ENCODE peak calls at places on chromosomes 1 and 21, in nine cellular contexts. One of them, this sample, is unnamed.

GRCh38 chr1:205358579-205358978 is 1.9 kb upstream of the KLHDC8A start:
- DNase-seq in A549: no peak
- DNase-seq in HCT116: no peak
- DNase-seq in stomach: no peak
- DNase-seq in tibial nerve: no peak
- DNase-seq in IMR-90: no peak
- DNase-seq in ovary: no peak
- DNase-seq in adrenal gland: no peak
- DNase-seq in transverse colon: no peak
- DNase-seq in this sample: no peak

GRCh38 chr1:17248781-17249180 is at the start of gene PADI3:
- DNase-seq in A549: no peak
- DNase-seq in HCT116: no peak
- DNase-seq in stomach: no peak
- DNase-seq in tibial nerve: no peak
- DNase-seq in IMR-90: no peak
- DNase-seq in ovary: no peak
- DNase-seq in adrenal gland: no peak
- DNase-seq in transverse colon: no peak
- DNase-seq in this sample: no peak

GRCh38 chr1:19877821-19878636 is 4.2 kb upstream of the OTUD3 start:
- DNase-seq in A549: no peak
- DNase-seq in HCT116: no peak
- DNase-seq in stomach: peak
- DNase-seq in tibial nerve: no peak
- DNase-seq in IMR-90: no peak
- DNase-seq in ovary: no peak
- DNase-seq in adrenal gland: no peak
- DNase-seq in transverse colon: peak
- DNase-seq in this sample: peak

GRCh38 chr1:110672001-110672752 is 2.6 kb downstream of the KCNA3 start:
- DNase-seq in A549: no peak
- DNase-seq in HCT116: no peak
- DNase-seq in stomach: no peak
- DNase-seq in tibial nerve: no peak
- DNase-seq in IMR-90: peak
- DNase-seq in ovary: peak
- DNase-seq in adrenal gland: no peak
- DNase-seq in transverse colon: peak
- DNase-seq in this sample: no peak

GRCh38 chr21:15363921-15364320 is 299.1 kb upstream of the NRIP1 start:
- DNase-seq in A549: no peak
- DNase-seq in HCT116: no peak
- DNase-seq in stomach: no peak
- DNase-seq in tibial nerve: no peak
- DNase-seq in IMR-90: no peak
- DNase-seq in ovary: no peak
- DNase-seq in adrenal gland: no peak
- DNase-seq in transverse colon: no peak
- DNase-seq in this sample: no peak

GRCh38 chr1:156152628-156153027 is 757 bp upstream of the SEMA4A start:
- DNase-seq in A549: no peak
- DNase-seq in HCT116: no peak
- DNase-seq in stomach: no peak
- DNase-seq in tibial nerve: no peak
- DNase-seq in IMR-90: no peak
- DNase-seq in ovary: no peak
- DNase-seq in adrenal gland: no peak
- DNase-seq in transverse colon: no peak
- DNase-seq in this sample: no peak

GRCh38 chr1:81699234-81699633 is 101.5 kb upstream of the ADGRL2 start:
- DNase-seq in A549: no peak
- DNase-seq in HCT116: no peak
- DNase-seq in stomach: no peak
- DNase-seq in tibial nerve: no peak
- DNase-seq in IMR-90: peak
- DNase-seq in ovary: no peak
- DNase-seq in adrenal gland: no peak
- DNase-seq in transverse colon: no peak
- DNase-seq in this sample: no peak

GRCh38 chr1:202807926-202808757 is at the start of gene KDM5B:
- DNase-seq in A549: peak
- DNase-seq in HCT116: peak
- DNase-seq in stomach: peak
- DNase-seq in tibial nerve: peak
- DNase-seq in IMR-90: peak
- DNase-seq in ovary: peak
- DNase-seq in adrenal gland: peak
- DNase-seq in transverse colon: peak
- DNase-seq in this sample: peak

GRCh38 chr1:153944005-153944821 is 2.3 kb downstream of the DENND4B start:
- DNase-seq in A549: no peak
- DNase-seq in HCT116: no peak
- DNase-seq in stomach: no peak
- DNase-seq in tibial nerve: no peak
- DNase-seq in IMR-90: no peak
- DNase-seq in ovary: no peak
- DNase-seq in adrenal gland: no peak
- DNase-seq in transverse colon: no peak
- DNase-seq in this sample: no peak

GRCh38 chr1:54046671-54047383 is 6.2 kb downstream of the TMEM59 start:
- DNase-seq in A549: no peak
- DNase-seq in HCT116: no peak
- DNase-seq in stomach: no peak
- DNase-seq in tibial nerve: no peak
- DNase-seq in IMR-90: peak
- DNase-seq in ovary: no peak
- DNase-seq in adrenal gland: no peak
- DNase-seq in transverse colon: no peak
- DNase-seq in this sample: no peak

GRCh38 chr21:29238052-29238966 is 60.4 kb upstream of the BACH1 start:
- DNase-seq in A549: no peak
- DNase-seq in HCT116: no peak
- DNase-seq in stomach: no peak
- DNase-seq in tibial nerve: no peak
- DNase-seq in IMR-90: peak
- DNase-seq in ovary: no peak
- DNase-seq in adrenal gland: no peak
- DNase-seq in transverse colon: no peak
- DNase-seq in this sample: no peak

GRCh38 chr1:117967472-117967871 is 37.9 kb downstream of the WDR3 start:
- DNase-seq in A549: no peak
- DNase-seq in HCT116: no peak
- DNase-seq in stomach: no peak
- DNase-seq in tibial nerve: no peak
- DNase-seq in IMR-90: peak
- DNase-seq in ovary: no peak
- DNase-seq in adrenal gland: no peak
- DNase-seq in transverse colon: no peak
- DNase-seq in this sample: no peak

GRCh38 chr1:32240140-32240951 is 6.7 kb upstream of the FAM167B start:
- DNase-seq in A549: peak
- DNase-seq in HCT116: peak
- DNase-seq in stomach: peak
- DNase-seq in tibial nerve: peak
- DNase-seq in IMR-90: peak
- DNase-seq in ovary: peak
- DNase-seq in adrenal gland: peak
- DNase-seq in transverse colon: peak
- DNase-seq in this sample: peak
- TF ChIP-seq POLR2A in A549: peak
- TF ChIP-seq POLR2A in HCT116: peak
- TF ChIP-seq POLR2A in stomach: peak
- TF ChIP-seq POLR2A in tibial nerve: no peak
- TF ChIP-seq POLR2A in IMR-90: peak
- TF ChIP-seq POLR2A in ovary: peak
- TF ChIP-seq POLR2A in adrenal gland: peak
- TF ChIP-seq POLR2A in transverse colon: peak
- TF ChIP-seq POLR2A in this sample: peak

GRCh38 chr1:248136811-248137210 is 8.1 kb upstream of the OR2M5 start:
- DNase-seq in A549: no peak
- DNase-seq in HCT116: no peak
- DNase-seq in stomach: no peak
- DNase-seq in tibial nerve: no peak
- DNase-seq in IMR-90: no peak
- DNase-seq in ovary: no peak
- DNase-seq in adrenal gland: no peak
- DNase-seq in transverse colon: no peak
- DNase-seq in this sample: no peak
- H3K4me3 ChIP-seq in A549: no peak
- H3K4me3 ChIP-seq in HCT116: no peak
- H3K4me3 ChIP-seq in stomach: no peak
- H3K4me3 ChIP-seq in tibial nerve: no peak
- H3K4me3 ChIP-seq in IMR-90: no peak
- H3K4me3 ChIP-seq in ovary: no peak
- H3K4me3 ChIP-seq in adrenal gland: no peak
- H3K4me3 ChIP-seq in transverse colon: no peak
- H3K4me3 ChIP-seq in this sample: no peak

GRCh38 chr21:35204125-35204524 is 155.0 kb upstream of the RUNX1 start:
- DNase-seq in A549: no peak
- DNase-seq in HCT116: no peak
- DNase-seq in stomach: no peak
- DNase-seq in tibial nerve: no peak
- DNase-seq in IMR-90: peak
- DNase-seq in ovary: no peak
- DNase-seq in adrenal gland: no peak
- DNase-seq in transverse colon: no peak
- DNase-seq in this sample: no peak
- H3K27ac ChIP-seq in A549: no peak
- H3K27ac ChIP-seq in HCT116: no peak
- H3K27ac ChIP-seq in stomach: peak
- H3K27ac ChIP-seq in tibial nerve: peak
- H3K27ac ChIP-seq in IMR-90: peak
- H3K27ac ChIP-seq in ovary: peak
- H3K27ac ChIP-seq in adrenal gland: no peak
- H3K27ac ChIP-seq in transverse colon: peak
- H3K27ac ChIP-seq in this sample: peak

DNA sequence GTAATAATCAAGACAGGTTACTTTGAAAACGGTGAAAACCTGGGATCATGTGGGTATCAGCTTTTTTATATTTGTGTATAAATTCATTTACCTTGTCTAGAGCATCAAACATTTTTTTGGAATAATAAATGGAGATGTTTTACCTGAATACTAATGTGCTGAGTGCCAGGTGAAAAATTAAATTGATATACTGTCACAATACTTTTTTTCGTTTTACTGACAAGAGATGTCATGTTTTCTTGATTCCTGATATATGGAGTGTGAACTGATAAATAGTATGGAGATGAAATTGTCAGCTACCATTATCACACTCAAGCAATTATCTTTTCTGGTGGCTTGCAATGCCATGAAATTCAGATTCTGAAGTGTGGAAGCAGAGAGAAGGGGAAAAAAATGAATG is 47.2 kb upstream of the ZRANB2 start:
- DNase-seq in A549: no peak
- DNase-seq in HCT116: no peak
- DNase-seq in stomach: no peak
- DNase-seq in tibial nerve: no peak
- DNase-seq in IMR-90: no peak
- DNase-seq in ovary: no peak
- DNase-seq in adrenal gland: no peak
- DNase-seq in transverse colon: no peak
- DNase-seq in this sample: no peak
- TF ChIP-seq POLR2A in A549: no peak
- TF ChIP-seq POLR2A in HCT116: no peak
- TF ChIP-seq POLR2A in stomach: no peak
- TF ChIP-seq POLR2A in tibial nerve: no peak
- TF ChIP-seq POLR2A in IMR-90: no peak
- TF ChIP-seq POLR2A in ovary: no peak
- TF ChIP-seq POLR2A in adrenal gland: no peak
- TF ChIP-seq POLR2A in transverse colon: no peak
- TF ChIP-seq POLR2A in this sample: no peak

DNA sequence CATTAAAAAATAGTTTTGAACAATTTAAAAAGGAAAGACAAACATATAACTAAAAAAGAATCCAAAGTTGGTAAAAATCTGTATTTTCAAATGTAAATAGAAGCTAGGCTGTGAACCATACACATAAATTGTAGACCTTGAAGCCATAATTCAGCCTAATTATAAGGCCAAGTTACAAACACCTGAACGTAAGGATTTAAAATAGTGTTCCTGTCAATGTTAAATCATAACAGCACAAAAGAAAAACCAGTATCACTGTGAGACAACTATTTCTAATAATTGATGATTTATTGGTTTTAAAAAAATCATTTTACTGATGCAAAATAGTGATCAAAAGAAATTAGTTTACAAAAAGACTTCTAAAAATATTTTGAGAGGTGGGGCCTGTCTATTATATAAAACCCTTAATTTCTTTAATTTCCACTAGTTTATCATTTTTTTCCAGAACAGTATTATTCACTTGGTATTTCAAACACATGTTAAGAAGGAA is 4.4 kb downstream of the IRF2BP2 start:
- DNase-seq in A549: no peak
- DNase-seq in HCT116: no peak
- DNase-seq in stomach: no peak
- DNase-seq in tibial nerve: no peak
- DNase-seq in IMR-90: no peak
- DNase-seq in ovary: no peak
- DNase-seq in adrenal gland: no peak
- DNase-seq in transverse colon: no peak
- DNase-seq in this sample: no peak
- H3K4me3 ChIP-seq in A549: peak
- H3K4me3 ChIP-seq in HCT116: no peak
- H3K4me3 ChIP-seq in stomach: peak
- H3K4me3 ChIP-seq in tibial nerve: peak
- H3K4me3 ChIP-seq in IMR-90: peak
- H3K4me3 ChIP-seq in ovary: peak
- H3K4me3 ChIP-seq in adrenal gland: peak
- H3K4me3 ChIP-seq in transverse colon: peak
- H3K4me3 ChIP-seq in this sample: peak